ENCODE peak calls at places on chromosome 4, in eight cellular contexts. M is left kidney; Z is stimulated activated CD4-positive, alpha-beta T cell treated with anti-CD3 and anti-CD28 coated beads, Interleukin-15, amount 100 ng/mL, for 48 hours; Y is effector memory CD8-positive, alpha-beta T cell; Q is cardiac muscle cell; H is activated CD4-positive, alpha-beta T cell treated with anti-CD3 and anti-CD28 coated beads, Interleukin-2, amount 10 ng/mL, durations not matched to agents 7 days and 5 days; B is CD8-positive, alpha-beta T cell; S is GM20000. W is an unnamed sample.

GRCh38 chr4:68368566-68369473 is 18.9 kb upstream of the YTHDC1 start:
- DNase-seq in B (no peak), S (no peak), Y (no peak), H (no peak), Q (peak), M (peak), Z (no peak), W (no peak)

GRCh38 chr4:176563591-176563990 is 229.1 kb downstream of the VEGFC start:
- DNase-seq in H (no peak), Z (no peak), B (no peak), S (no peak), Y (no peak), Q (peak), M (peak), W (no peak)

GRCh38 chr4:102586002-102586643 is 85.0 kb downstream of the NFKB1 start:
- DNase-seq in Q (no peak), H (no peak), B (no peak), Y (no peak), S (peak), M (no peak), Z (no peak), W (no peak)

GRCh38 chr4:67236793-67237192 is 308.5 kb downstream of the CENPC start:
- DNase-seq in B (no peak), H (no peak), Z (no peak), Y (no peak), M (no peak), S (no peak), Q (no peak), W (no peak)

GRCh38 chr4:5722328-5722727 is 11.3 kb downstream of the EVC start:
- DNase-seq in M (peak), Z (no peak), Q (no peak), S (no peak), H (no peak), Y (no peak), B (no peak), W (no peak)

GRCh38 chr4:13611283-13611842 is 16.2 kb downstream of the BOD1L1 start:
- DNase-seq in M (no peak), H (no peak), S (peak), Z (no peak), Q (peak), Y (no peak), B (no peak), W (no peak)

GRCh38 chr4:10032625-10033024 is 11.3 kb upstream of the SLC2A9 start:
- DNase-seq in B (no peak), H (no peak), S (no peak), Q (peak), Z (no peak), M (no peak), Y (no peak), W (no peak)

GRCh38 chr4:79607979-79608378 is 200.0 kb upstream of the GK2 start:
- DNase-seq in B (no peak), Y (no peak), S (no peak), H (no peak), Q (no peak), M (no peak), Z (no peak), W (no peak)

GRCh38 chr4:25345880-25346279 is 31.2 kb upstream of the ANAPC4 start:
- DNase-seq in S (no peak), H (no peak), Z (no peak), B (no peak), Y (no peak), Q (peak), M (peak), W (no peak)

GRCh38 chr4:99315839-99316238 is 5.4 kb downstream of the ADH1B start:
- DNase-seq in Y (no peak), B (no peak), M (no peak), S (no peak), Q (no peak), H (no peak), Z (no peak), W (no peak)

GRCh38 chr4:4384837-4385236 is 2.1 kb upstream of the NSG1 start:
- DNase-seq in Y (no peak), S (no peak), M (peak), B (no peak), Q (peak), Z (no peak), H (no peak), W (no peak)

GRCh38 chr4:80142396-80143304 is 54.7 kb upstream of the PRDM8 start:
- DNase-seq in Z (no peak), H (no peak), Y (no peak), M (no peak), S (no peak), B (no peak), Q (peak), W (no peak)

GRCh38 chr4:81255524-81255923 is 40.5 kb upstream of the PRKG2 start:
- DNase-seq in H (no peak), Q (peak), S (no peak), Y (no peak), Z (no peak), B (no peak), M (no peak), W (no peak)

GRCh38 chr4:3112979-3113469 is 38.5 kb downstream of the HTT start:
- DNase-seq in H (no peak), M (no peak), B (no peak), Q (peak), S (no peak), Y (no peak), Z (no peak), W (no peak)

W was measured in T follicular helper cell.